ENCODE peak calls at places on chromosomes 2 and 18, in eight cellular contexts. One of them, this sample, is unnamed. For H3K4me1, the result is how much of the 10 kb centered on the place peaks cover.

GRCh38 chr2:105821428-105822125 is 76.9 kb downstream of the NCK2 start:
- DNase-seq in HepG2: no peak
- DNase-seq in gastrocnemius medialis: no peak
- DNase-seq in cardiac muscle cell: no peak
- DNase-seq in fibroblast of lung: no peak
- DNase-seq in neural progenitor cell: no peak
- DNase-seq in pancreas: no peak
- DNase-seq in mammary epithelial cell: no peak
- DNase-seq in this sample: no peak

GRCh38 chr2:199443589-199444130 is 14.1 kb downstream of the SATB2 start:
- DNase-seq in HepG2: no peak
- DNase-seq in gastrocnemius medialis: no peak
- DNase-seq in cardiac muscle cell: no peak
- DNase-seq in fibroblast of lung: no peak
- DNase-seq in neural progenitor cell: no peak
- DNase-seq in pancreas: no peak
- DNase-seq in mammary epithelial cell: peak
- DNase-seq in this sample: no peak

GRCh38 chr2:140178224-140178623 is 1398.0 kb upstream of the NXPH2 start:
- DNase-seq in HepG2: no peak
- DNase-seq in gastrocnemius medialis: no peak
- DNase-seq in cardiac muscle cell: no peak
- DNase-seq in fibroblast of lung: peak
- DNase-seq in neural progenitor cell: no peak
- DNase-seq in pancreas: no peak
- DNase-seq in mammary epithelial cell: no peak
- DNase-seq in this sample: no peak

GRCh38 chr2:3201296-3201695 is 176.3 kb downstream of the EIPR1 start:
- DNase-seq in HepG2: no peak
- DNase-seq in gastrocnemius medialis: no peak
- DNase-seq in cardiac muscle cell: no peak
- DNase-seq in fibroblast of lung: no peak
- DNase-seq in neural progenitor cell: no peak
- DNase-seq in pancreas: no peak
- DNase-seq in mammary epithelial cell: no peak
- DNase-seq in this sample: no peak

GRCh38 chr18:11497585-11497984 is 111.8 kb upstream of the SLC35G4 start:
- DNase-seq in HepG2: peak
- DNase-seq in gastrocnemius medialis: no peak
- DNase-seq in cardiac muscle cell: peak
- DNase-seq in fibroblast of lung: peak
- DNase-seq in neural progenitor cell: no peak
- DNase-seq in pancreas: no peak
- DNase-seq in mammary epithelial cell: peak
- DNase-seq in this sample: no peak

GRCh38 chr2:53536583-53537361 is 230.8 kb upstream of the CHAC2 start:
- DNase-seq in HepG2: no peak
- DNase-seq in gastrocnemius medialis: no peak
- DNase-seq in cardiac muscle cell: no peak
- DNase-seq in fibroblast of lung: no peak
- DNase-seq in neural progenitor cell: no peak
- DNase-seq in pancreas: no peak
- DNase-seq in mammary epithelial cell: no peak
- DNase-seq in this sample: no peak

GRCh38 chr2:49616800-49617199 is 462.5 kb upstream of the FSHR start:
- DNase-seq in HepG2: peak
- DNase-seq in gastrocnemius medialis: no peak
- DNase-seq in cardiac muscle cell: peak
- DNase-seq in fibroblast of lung: no peak
- DNase-seq in neural progenitor cell: peak
- DNase-seq in pancreas: no peak
- DNase-seq in mammary epithelial cell: peak
- DNase-seq in this sample: no peak

GRCh38 chr2:219155054-219155644 is 5.5 kb downstream of the NHEJ1 start:
- DNase-seq in HepG2: peak
- DNase-seq in gastrocnemius medialis: no peak
- DNase-seq in cardiac muscle cell: peak
- DNase-seq in fibroblast of lung: peak
- DNase-seq in neural progenitor cell: peak
- DNase-seq in pancreas: peak
- DNase-seq in mammary epithelial cell: peak
- DNase-seq in this sample: peak

GRCh38 chr2:159906315-159906714 is 108.3 kb upstream of the CD302 start:
- DNase-seq in HepG2: peak
- DNase-seq in gastrocnemius medialis: no peak
- DNase-seq in cardiac muscle cell: no peak
- DNase-seq in fibroblast of lung: no peak
- DNase-seq in neural progenitor cell: no peak
- DNase-seq in pancreas: no peak
- DNase-seq in mammary epithelial cell: no peak
- DNase-seq in this sample: no peak

GRCh38 chr18:73088445-73088844 is 220.7 kb upstream of the NETO1 start:
- DNase-seq in HepG2: no peak
- DNase-seq in gastrocnemius medialis: no peak
- DNase-seq in cardiac muscle cell: no peak
- DNase-seq in fibroblast of lung: no peak
- DNase-seq in neural progenitor cell: no peak
- DNase-seq in pancreas: no peak
- DNase-seq in mammary epithelial cell: no peak
- DNase-seq in this sample: no peak

GRCh38 chr2:238291550-238292281 is 3.3 kb upstream of the PER2 start:
- DNase-seq in HepG2: no peak
- DNase-seq in gastrocnemius medialis: no peak
- DNase-seq in cardiac muscle cell: no peak
- DNase-seq in fibroblast of lung: no peak
- DNase-seq in neural progenitor cell: no peak
- DNase-seq in pancreas: no peak
- DNase-seq in mammary epithelial cell: no peak
- DNase-seq in this sample: no peak

GRCh38 chr2:182132605-182133004 is 147.0 kb downstream of the PPP1R1C start:
- DNase-seq in HepG2: no peak
- DNase-seq in gastrocnemius medialis: no peak
- DNase-seq in cardiac muscle cell: no peak
- DNase-seq in fibroblast of lung: peak
- DNase-seq in neural progenitor cell: no peak
- DNase-seq in pancreas: no peak
- DNase-seq in mammary epithelial cell: no peak
- DNase-seq in this sample: no peak

GRCh38 chr2:205511221-205511620 is 171.1 kb upstream of the NRP2 start:
- DNase-seq in HepG2: no peak
- DNase-seq in gastrocnemius medialis: no peak
- DNase-seq in cardiac muscle cell: no peak
- DNase-seq in fibroblast of lung: no peak
- DNase-seq in neural progenitor cell: no peak
- DNase-seq in pancreas: no peak
- DNase-seq in mammary epithelial cell: no peak
- DNase-seq in this sample: no peak

GRCh38 chr2:133607679-133608078 is 39.4 kb upstream of the NCKAP5 start:
- DNase-seq in HepG2: no peak
- DNase-seq in gastrocnemius medialis: no peak
- DNase-seq in cardiac muscle cell: no peak
- DNase-seq in fibroblast of lung: no peak
- DNase-seq in neural progenitor cell: no peak
- DNase-seq in pancreas: no peak
- DNase-seq in mammary epithelial cell: peak
- DNase-seq in this sample: no peak

GRCh38 chr2:234771176-234771575 is 180.6 kb upstream of the SH3BP4 start:
- DNase-seq in HepG2: no peak
- DNase-seq in gastrocnemius medialis: no peak
- DNase-seq in cardiac muscle cell: no peak
- DNase-seq in fibroblast of lung: no peak
- DNase-seq in neural progenitor cell: no peak
- DNase-seq in pancreas: no peak
- DNase-seq in mammary epithelial cell: no peak
- DNase-seq in this sample: no peak

GRCh38 chr2:127770973-127771735 is 39.8 kb downstream of the WDR33 start:
- DNase-seq in HepG2: peak
- DNase-seq in gastrocnemius medialis: no peak
- DNase-seq in cardiac muscle cell: peak
- DNase-seq in fibroblast of lung: peak
- DNase-seq in neural progenitor cell: no peak
- DNase-seq in pancreas: no peak
- DNase-seq in mammary epithelial cell: peak
- DNase-seq in this sample: no peak

GRCh38 chr2:96757477-96757860 is 3.2 kb upstream of the CNNM4 start:
- DNase-seq in HepG2: no peak
- DNase-seq in gastrocnemius medialis: no peak
- DNase-seq in cardiac muscle cell: no peak
- DNase-seq in fibroblast of lung: no peak
- DNase-seq in neural progenitor cell: no peak
- DNase-seq in pancreas: no peak
- DNase-seq in mammary epithelial cell: no peak
- DNase-seq in this sample: no peak

DNA sequence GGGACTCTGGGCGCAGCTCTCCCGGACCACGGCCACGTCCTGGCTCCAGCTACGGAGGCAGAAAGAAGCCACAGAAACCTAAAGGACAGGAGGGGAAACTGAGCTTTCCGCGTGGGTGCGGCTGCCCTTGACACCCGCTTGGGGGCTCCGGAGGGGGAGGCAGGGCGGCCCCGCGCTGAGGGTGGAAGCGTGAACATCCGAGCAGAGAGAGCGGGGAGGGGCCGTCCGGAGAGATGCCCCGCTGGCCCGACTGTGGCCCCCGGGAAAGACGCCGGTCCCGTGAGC is 80.5 kb downstream of the GFPT1 start:
- DNase-seq in HepG2: no peak
- DNase-seq in gastrocnemius medialis: no peak
- DNase-seq in cardiac muscle cell: no peak
- DNase-seq in fibroblast of lung: no peak
- DNase-seq in neural progenitor cell: no peak
- DNase-seq in pancreas: no peak
- DNase-seq in mammary epithelial cell: no peak
- DNase-seq in this sample: no peak
- H3K4me1 ChIP-seq in HepG2: under half
- H3K4me1 ChIP-seq in gastrocnemius medialis: under half
- H3K4me1 ChIP-seq in cardiac muscle cell: under half
- H3K4me1 ChIP-seq in fibroblast of lung: under half
- H3K4me1 ChIP-seq in neural progenitor cell: under half
- H3K4me1 ChIP-seq in pancreas: under half
- H3K4me1 ChIP-seq in mammary epithelial cell: under half
- H3K4me1 ChIP-seq in this sample: under half

DNA sequence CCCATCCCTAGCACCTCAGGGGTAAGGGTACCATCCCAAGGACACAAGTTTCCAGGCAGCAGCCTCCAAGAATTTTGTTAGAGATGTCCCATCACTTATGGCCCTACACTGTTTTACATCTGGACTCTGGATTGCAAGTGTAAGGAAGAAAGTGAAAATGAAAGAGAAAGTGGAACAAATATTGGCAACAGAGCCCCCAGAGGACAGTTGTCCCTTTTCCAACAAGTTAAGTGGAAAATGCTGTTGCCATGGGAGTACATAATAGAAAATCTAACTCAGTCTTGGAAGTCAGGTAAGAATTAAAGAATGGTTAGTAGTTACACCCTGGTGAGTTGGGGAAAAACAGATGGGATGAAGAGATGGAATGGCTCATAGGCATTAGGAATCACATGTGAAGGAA is 50.6 kb downstream of the TTC21B start:
- DNase-seq in HepG2: peak
- DNase-seq in gastrocnemius medialis: no peak
- DNase-seq in cardiac muscle cell: peak
- DNase-seq in fibroblast of lung: peak
- DNase-seq in neural progenitor cell: no peak
- DNase-seq in pancreas: no peak
- DNase-seq in mammary epithelial cell: peak
- DNase-seq in this sample: no peak
- TF ChIP-seq CTCF in HepG2: no peak
- TF ChIP-seq CTCF in gastrocnemius medialis: no peak
- TF ChIP-seq CTCF in cardiac muscle cell: peak
- TF ChIP-seq CTCF in fibroblast of lung: no peak
- TF ChIP-seq CTCF in neural progenitor cell: no peak
- TF ChIP-seq CTCF in pancreas: no peak
- TF ChIP-seq CTCF in mammary epithelial cell: no peak
- TF ChIP-seq CTCF in this sample: no peak

DNA sequence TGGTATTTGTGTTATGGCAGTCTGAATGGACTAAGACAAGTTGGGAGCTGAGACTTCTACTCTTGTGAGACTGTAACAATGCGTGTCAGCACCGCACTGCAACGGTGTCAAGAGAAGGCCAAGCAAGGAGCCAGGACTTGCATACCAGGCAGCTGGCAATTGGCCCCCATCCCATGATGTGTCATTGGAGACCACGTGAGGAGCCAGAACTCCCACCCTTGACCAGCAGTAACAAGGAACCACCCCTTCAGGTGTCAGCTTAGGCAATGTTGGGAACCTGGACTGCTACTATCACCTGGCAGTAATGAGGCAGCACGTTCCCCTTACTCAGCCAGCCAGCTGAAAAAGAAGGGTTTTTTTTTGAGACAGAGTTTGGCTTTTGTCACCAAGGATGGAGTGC is 32.7 kb upstream of the AGFG1 start:
- DNase-seq in HepG2: no peak
- DNase-seq in gastrocnemius medialis: no peak
- DNase-seq in cardiac muscle cell: no peak
- DNase-seq in fibroblast of lung: no peak
- DNase-seq in neural progenitor cell: no peak
- DNase-seq in pancreas: peak
- DNase-seq in mammary epithelial cell: no peak
- DNase-seq in this sample: no peak
- H3K4me1 ChIP-seq in HepG2: under half
- H3K4me1 ChIP-seq in gastrocnemius medialis: under half
- H3K4me1 ChIP-seq in cardiac muscle cell: under half
- H3K4me1 ChIP-seq in fibroblast of lung: under half
- H3K4me1 ChIP-seq in neural progenitor cell: under half
- H3K4me1 ChIP-seq in pancreas: under half
- H3K4me1 ChIP-seq in mammary epithelial cell: under half
- H3K4me1 ChIP-seq in this sample: under half

GRCh38 chr2:46488389-46488788 is 9.0 kb downstream of the TMEM247 start:
- DNase-seq in HepG2: no peak
- DNase-seq in gastrocnemius medialis: no peak
- DNase-seq in cardiac muscle cell: no peak
- DNase-seq in fibroblast of lung: no peak
- DNase-seq in neural progenitor cell: no peak
- DNase-seq in pancreas: no peak
- DNase-seq in mammary epithelial cell: no peak
- DNase-seq in this sample: no peak
- TF ChIP-seq CTCF in HepG2: no peak
- TF ChIP-seq CTCF in gastrocnemius medialis: no peak
- TF ChIP-seq CTCF in cardiac muscle cell: no peak
- TF ChIP-seq CTCF in fibroblast of lung: peak
- TF ChIP-seq CTCF in neural progenitor cell: peak
- TF ChIP-seq CTCF in pancreas: no peak
- TF ChIP-seq CTCF in mammary epithelial cell: no peak
- TF ChIP-seq CTCF in this sample: peak

This sample was measured in heart right ventricle.